ENCODE peak calls at places on chromosomes 6 and 20, in six cellular contexts. G, D, W, Z, E and F are unnamed samples.
A peak's percentile ranks its signal among the peaks of the same experiment; 100 is the strongest.

GRCh38 chr6:47437592-47437991 is 40.0 kb upstream of the CD2AP start:
- DNase-seq in D (no peak), G (no peak), E (no peak), W (no peak), Z (no peak), F (no peak)

GRCh38 chr6:29887819-29888581 is 54.3 kb upstream of the HLA-A start:
- DNase-seq in G (peak; percentile 15), E (peak; percentile 88), W (peak; percentile 29), D (peak; percentile 82), Z (peak; percentile 87), F (peak; percentile 32)

GRCh38 chr20:33689973-33690372 is 3.8 kb upstream of the E2F1 start:
- DNase-seq in Z (no peak), D (no peak), E (no peak), G (peak; percentile 59), W (no peak), F (no peak)

GRCh38 chr20:8414611-8415274 is 282.7 kb downstream of the PLCB1 start:
- DNase-seq in W (no peak), G (peak; percentile 70), E (no peak), D (no peak), Z (no peak), F (peak; percentile 48)

GRCh38 chr6:95797054-95797453 is 218.7 kb upstream of the FUT9 start:
- DNase-seq in Z (no peak), W (no peak), G (no peak), D (no peak), E (no peak), F (no peak)

GRCh38 chr6:80489911-80490635 is 383.6 kb downstream of the BCKDHB start:
- DNase-seq in G (no peak), E (no peak), D (no peak), Z (no peak), W (no peak), F (no peak)

GRCh38 chr6:41970436-41970846 is 28.8 kb upstream of the CCND3 start:
- DNase-seq in G (no peak), Z (no peak), D (peak; percentile 41), W (no peak), E (no peak), F (no peak)

GRCh38 chr20:19275630-19276071 is 63.2 kb downstream of the SLC24A3 start:
- DNase-seq in W (no peak), E (peak; percentile 72), G (no peak), Z (peak; percentile 66), D (peak; percentile 77), F (peak; percentile 76)

GRCh38 chr6:112309244-112309643 is 37.9 kb upstream of the RFPL4B start:
- DNase-seq in Z (no peak), G (no peak), W (no peak), D (no peak), E (no peak), F (no peak)

GRCh38 chr6:158752613-158753012 is 66.6 kb downstream of the EZR start:
- DNase-seq in D (no peak), Z (peak; percentile 75), W (no peak), G (no peak), E (peak; percentile 69), F (peak; percentile 55)

GRCh38 chr6:32415521-32416019 is 8.6 kb upstream of the BTNL2 start:
- DNase-seq in W (peak; percentile 85), D (peak; percentile 78), G (peak; percentile 59), E (peak; percentile 67), Z (peak; percentile 74), F (peak; percentile 25)

GRCh38 chr6:157795826-157796225 is 27.2 kb upstream of the SNX9 start:
- DNase-seq in W (no peak), E (no peak), D (no peak), Z (no peak), G (no peak), F (no peak)

GRCh38 chr6:132174919-132175318 is 223.7 kb upstream of the CCN2 start:
- DNase-seq in Z (no peak), W (peak; percentile 2), G (no peak), D (no peak), E (no peak), F (no peak)

GRCh38 chr6:10463491-10464481 is 48.9 kb upstream of the TFAP2A start:
- DNase-seq in G (no peak), E (no peak), D (no peak), W (peak; percentile 56), Z (no peak), F (no peak)

GRCh38 chr6:149319413-149319812 is 1.9 kb downstream of the TAB2 start:
- DNase-seq in E (no peak), G (no peak), D (no peak), W (no peak), Z (no peak), F (no peak)

GRCh38 chr20:20743511-20744169 is 31.2 kb upstream of the RALGAPA2 start:
- DNase-seq in Z (peak; percentile 84), D (peak; percentile 83), W (peak; percentile 89), G (peak; percentile 14), E (peak; percentile 88), F (no peak)